ENCODE peak calls at places on chromosomes 12 and 14, in five cellular contexts. F is nephron progenitor cell, X is LoVo, P is NCI-H1694 treated with DMSO at 0.1 percent for 48 hours, B is lower lobe of right lung. R is an unnamed sample.

GRCh38 chr14:35819591-35820540 is 6.3 kb upstream of the BRMS1L start:
- DNase-seq in F (no peak), X (no peak), P (no peak), B (no peak), R (no peak)

GRCh38 chr12:27524839-27525238 is 833 bp downstream of the PPFIBP1 start:
- DNase-seq in F (no peak), X (peak; percentile 20), P (no peak), B (no peak), R (no peak)

GRCh38 chr12:109654357-109654756 is 59.3 kb upstream of the FAM222A start:
- DNase-seq in F (no peak), X (no peak), P (no peak), B (no peak), R (no peak)

GRCh38 chr14:74984241-74985027 is 18.3 kb upstream of the EIF2B2 start:
- DNase-seq in F (peak; percentile 46), X (no peak), P (no peak), B (no peak), R (no peak)

GRCh38 chr12:7797698-7798398 is 8.6 kb downstream of the NANOG start:
- DNase-seq in F (no peak), X (no peak), P (no peak), B (no peak), R (no peak)

GRCh38 chr12:120483621-120484020 is 12.3 kb upstream of the DYNLL1 start:
- DNase-seq in F (no peak), X (no peak), P (no peak), B (no peak), R (no peak)

GRCh38 chr12:28870839-28871440 is 278.1 kb upstream of the FAR2 start:
- DNase-seq in F (no peak), X (no peak), P (no peak), B (no peak), R (no peak)

GRCh38 chr12:53506881-53507719 is at the start of gene NPFF:
- DNase-seq in F (no peak), X (no peak), P (no peak), B (no peak), R (peak; percentile 57)

GRCh38 chr14:89252887-89253532 is 164.0 kb downstream of the FOXN3 start:
- DNase-seq in F (no peak), X (no peak), P (no peak), B (no peak), R (no peak)

GRCh38 chr14:61244051-61244450 is 37.1 kb downstream of the TMEM30B start:
- DNase-seq in F (no peak), X (no peak), P (no peak), B (no peak), R (no peak)

GRCh38 chr14:56874375-56874774 is 64.1 kb upstream of the OTX2 start:
- DNase-seq in F (peak; percentile 8), X (peak; percentile 10), P (peak; percentile 26), B (no peak), R (peak; percentile 94)

GRCh38 chr12:58537278-58537677 is 383.0 kb downstream of the LRIG3 start:
- DNase-seq in F (no peak), X (no peak), P (peak; percentile 64), B (no peak), R (no peak)

GRCh38 chr14:105879867-105880561 is 353.6 kb downstream of the TMEM121 start:
- DNase-seq in F (no peak), X (no peak), P (no peak), B (peak; percentile 43), R (no peak)

GRCh38 chr14:23094666-23095195 is at the start of gene ACIN1:
- DNase-seq in F (peak; percentile 77), X (peak; percentile 84), P (no peak), B (peak; percentile 83), R (no peak)

GRCh38 chr14:90715993-90716392 is 100.2 kb downstream of the TTC7B start:
- DNase-seq in F (no peak), X (no peak), P (no peak), B (no peak), R (peak; percentile 34)

GRCh38 chr14:75295491-75296338 is 17.1 kb downstream of the FOS start:
- DNase-seq in F (peak; percentile 88), X (peak; percentile 79), P (peak; percentile 86), B (peak; percentile 86), R (peak; percentile 82)

GRCh38 chr14:24838945-24839616 is 205.1 kb upstream of the GZMB start:
- DNase-seq in F (no peak), X (peak; percentile 23), P (no peak), B (no peak), R (no peak)

GRCh38 chr14:72810201-72810600 is 83.7 kb downstream of the DPF3 start:
- DNase-seq in F (no peak), X (no peak), P (no peak), B (no peak), R (no peak)

GRCh38 chr12:116498471-116498870 is 60.7 kb upstream of the MAP1LC3B2 start:
- DNase-seq in F (no peak), X (no peak), P (no peak), B (no peak), R (no peak)

GRCh38 chr12:51635371-51635770 is 44.3 kb downstream of the SCN8A start:
- DNase-seq in F (no peak), X (no peak), P (no peak), B (no peak), R (no peak)

GRCh38 chr12:51047655-51048540 is at the start of gene LETMD1:
- DNase-seq in F (peak; percentile 88), X (peak; percentile 100), P (peak; percentile 97), B (peak; percentile 93), R (peak; percentile 99)

GRCh38 chr14:81062816-81063215 is 107.4 kb downstream of the TSHR start:
- DNase-seq in F (peak; percentile 3), X (no peak), P (peak; percentile 56), B (no peak), R (peak; percentile 63)

GRCh38 chr12:46209914-46210834 is 58.7 kb downstream of the SLC38A1 start:
- DNase-seq in F (no peak), X (no peak), P (no peak), B (peak; percentile 81), R (no peak)

GRCh38 chr12:61654698-61655097 is 605.5 kb upstream of the USP15 start:
- DNase-seq in F (no peak), X (peak; percentile 9), P (no peak), B (no peak), R (peak; percentile 28)

GRCh38 chr14:32698831-32699230 is 239.8 kb upstream of the NPAS3 start:
- DNase-seq in F (no peak), X (no peak), P (no peak), B (no peak), R (no peak)

GRCh38 chr14:71586131-71586893 is 345.9 kb upstream of the RGS6 start:
- DNase-seq in F (peak; percentile 13), X (no peak), P (no peak), B (no peak), R (no peak)

GRCh38 chr12:131054345-131055092 is 100.8 kb downstream of the ADGRD1 start:
- DNase-seq in F (no peak), X (no peak), P (no peak), B (peak; percentile 24), R (no peak)

GRCh38 chr12:100348657-100349454 is 8.0 kb upstream of the SLC17A8 start:
- DNase-seq in F (no peak), X (peak; percentile 40), P (peak; percentile 68), B (no peak), R (peak; percentile 70)

GRCh38 chr12:120474092-120474960 is 4.8 kb upstream of the SRSF9 start:
- DNase-seq in F (no peak), X (peak; percentile 75), P (peak; percentile 14), B (no peak), R (no peak)

GRCh38 chr14:49960453-49960852 is 67.6 kb downstream of the ARF6 start:
- DNase-seq in F (no peak), X (no peak), P (no peak), B (no peak), R (no peak)

GRCh38 chr12:69007166-69007857 is 74.3 kb upstream of the CPM start:
- DNase-seq in F (no peak), X (peak; percentile 33), P (no peak), B (no peak), R (peak; percentile 7)

GRCh38 chr12:84814664-84815245 is 97.8 kb downstream of the SLC6A15 start:
- DNase-seq in F (no peak), X (no peak), P (no peak), B (no peak), R (no peak)

GRCh38 chr12:109222062-109222461 is 87.0 kb downstream of the FOXN4 start:
- DNase-seq in F (no peak), X (no peak), P (no peak), B (no peak), R (peak; percentile 27)

R was measured in NCI-H82.